ENCODE peak calls at places on chromosomes 16 and 17, in five cellular contexts. Q, A, M, F and G are unnamed samples.

GRCh38 chr17:50139950-50140885 is 10.3 kb upstream of the SAMD14 start:
- DNase-seq in Q (peak), A (peak), M (peak), F (peak), G (peak)

GRCh38 chr17:14947671-14948070 is 317.5 kb downstream of the PMP22 start:
- DNase-seq in Q (no peak), A (no peak), M (no peak), F (no peak), G (no peak)

GRCh38 chr17:48003686-48004120 is 32.8 kb downstream of the CDK5RAP3 start:
- DNase-seq in Q (no peak), A (no peak), M (no peak), F (no peak), G (no peak)

GRCh38 chr16:5560084-5560483 is 462.5 kb upstream of the EEF2KMT start:
- DNase-seq in Q (no peak), A (no peak), M (no peak), F (no peak), G (no peak)

GRCh38 chr17:83061586-83061985 is 17.8 kb upstream of the METRNL start:
- DNase-seq in Q (peak), A (no peak), M (no peak), F (no peak), G (no peak)

GRCh38 chr16:23132921-23133532 is 16.2 kb downstream of the USP31 start:
- DNase-seq in Q (no peak), A (no peak), M (no peak), F (no peak), G (peak)

GRCh38 chr17:21029032-21029431 is 13.8 kb downstream of the USP22 start:
- DNase-seq in Q (peak), A (no peak), M (no peak), F (no peak), G (peak)

GRCh38 chr16:13507530-13507929 is 412.4 kb upstream of the ERCC4 start:
- DNase-seq in Q (no peak), A (no peak), M (no peak), F (no peak), G (no peak)

GRCh38 chr16:68645494-68646388 is 631 bp downstream of the CDH3 start:
- DNase-seq in Q (no peak), A (no peak), M (no peak), F (peak), G (no peak)

GRCh38 chr16:54407596-54407995 is 121.0 kb upstream of the IRX3 start:
- DNase-seq in Q (no peak), A (no peak), M (no peak), F (no peak), G (peak)

GRCh38 chr17:1755993-1756306 is 5.9 kb upstream of the SERPINF1 start:
- DNase-seq in Q (no peak), A (no peak), M (no peak), F (no peak), G (no peak)

GRCh38 chr17:20852541-20853370 is 190.1 kb downstream of the USP22 start:
- DNase-seq in Q (no peak), A (no peak), M (no peak), F (no peak), G (no peak)

GRCh38 chr17:33113281-33114010 is 121.8 kb downstream of the SPACA3 start:
- DNase-seq in Q (no peak), A (no peak), M (no peak), F (no peak), G (peak)

GRCh38 chr16:10629592-10629963 is 49.2 kb upstream of the EMP2 start:
- DNase-seq in Q (no peak), A (no peak), M (no peak), F (no peak), G (no peak)

GRCh38 chr17:40547079-40547784 is 18.0 kb downstream of the CCR7 start:
- DNase-seq in Q (peak), A (peak), M (peak), F (no peak), G (no peak)

GRCh38 chr17:75504347-75505151 is 10.8 kb downstream of the CASKIN2 start:
- DNase-seq in Q (peak), A (peak), M (no peak), F (no peak), G (peak)

GRCh38 chr17:81976332-81977210 is 858 bp upstream of the ASPSCR1 start:
- DNase-seq in Q (peak), A (peak), M (no peak), F (no peak), G (no peak)

GRCh38 chr16:14423344-14423743 is 206.7 kb downstream of the PARN start:
- DNase-seq in Q (no peak), A (no peak), M (no peak), F (no peak), G (peak)

GRCh38 chr17:48068491-48068961 is 20.4 kb downstream of the NFE2L1 start:
- DNase-seq in Q (no peak), A (no peak), M (no peak), F (no peak), G (peak)

GRCh38 chr16:4684763-4685162 is 8.6 kb upstream of the NUDT16L1 start:
- DNase-seq in Q (no peak), A (no peak), M (no peak), F (no peak), G (no peak)

GRCh38 chr17:34412965-34413441 is 50.0 kb upstream of the CCL1 start:
- DNase-seq in Q (no peak), A (no peak), M (no peak), F (no peak), G (no peak)

GRCh38 chr17:68910789-68911431 is 44.3 kb downstream of the ABCA8 start:
- DNase-seq in Q (no peak), A (no peak), M (no peak), F (no peak), G (no peak)

GRCh38 chr16:840561-841454 is 40.3 kb upstream of the GNG13 start:
- DNase-seq in Q (no peak), A (no peak), M (no peak), F (no peak), G (no peak)

GRCh38 chr17:10768766-10769383 is 35.0 kb downstream of the TMEM238L start:
- DNase-seq in Q (no peak), A (no peak), M (no peak), F (no peak), G (no peak)

GRCh38 chr17:77944390-77945222 is 13.9 kb upstream of the TNRC6C start:
- DNase-seq in Q (peak), A (no peak), M (no peak), F (no peak), G (no peak)

GRCh38 chr16:80803341-80804060 is 897 bp downstream of the CDYL2 start:
- DNase-seq in Q (peak), A (no peak), M (no peak), F (no peak), G (peak)

GRCh38 chr16:77869997-77870813 is 81.8 kb downstream of the VAT1L start:
- DNase-seq in Q (no peak), A (no peak), M (no peak), F (no peak), G (no peak)

GRCh38 chr17:82407255-82407654 is 10.9 kb upstream of the HEXD start:
- DNase-seq in Q (no peak), A (no peak), M (no peak), F (no peak), G (no peak)

GRCh38 chr17:8332688-8333087 is 7.0 kb upstream of the ODF4 start:
- DNase-seq in Q (no peak), A (no peak), M (no peak), F (no peak), G (no peak)

GRCh38 chr16:66357523-66357928 is 9.0 kb upstream of the CDH5 start:
- DNase-seq in Q (no peak), A (peak), M (no peak), F (no peak), G (peak)